ENCODE peak calls at places on chromosomes 7 and 10, in nine cellular contexts. Y is mammary epithelial cell; T is right lobe of liver; E is ovary; N is substantia nigra; P is CD4-positive, alpha-beta T cell; I is left ventricle myocardium inferior; O is upper lobe of right lung; B is uterus. J is an unnamed sample.

GRCh38 chr7:105011771-105012502 is 2.1 kb upstream of the KMT2E start:
- DNase-seq in Y (no peak), O (no peak), B (peak; percentile 42), N (no peak), P (peak; percentile 13), I (no peak), T (peak; percentile 28), E (peak; percentile 54), J (no peak)

GRCh38 chr7:55504093-55504859 is 68.0 kb downstream of the VOPP1 start:
- DNase-seq in B (no peak), T (no peak), Y (peak; percentile 51), N (no peak), P (no peak), I (no peak), E (no peak), O (no peak), J (no peak)

GRCh38 chr10:114550756-114551290 is 107.3 kb downstream of the ABLIM1 start:
- DNase-seq in P (no peak), O (no peak), Y (no peak), T (no peak), E (no peak), I (no peak), B (no peak), N (no peak), J (no peak)

GRCh38 chr10:102782698-102783540 is 39.2 kb downstream of the WBP1L start:
- DNase-seq in Y (peak; percentile 96), E (peak; percentile 80), O (peak; percentile 84), P (no peak), I (peak; percentile 77), N (no peak), B (peak; percentile 82), T (peak; percentile 70), J (no peak)

GRCh38 chr10:128570596-128570995 is 444.4 kb upstream of the MKI67 start:
- DNase-seq in T (no peak), N (no peak), O (no peak), P (no peak), Y (no peak), I (no peak), E (no peak), B (no peak), J (no peak)

GRCh38 chr10:122286872-122287271 is 15.8 kb downstream of the BTBD16 start:
- DNase-seq in Y (no peak), B (no peak), N (no peak), I (peak; percentile 36), O (no peak), T (no peak), E (no peak), P (no peak), J (peak; percentile 49)

GRCh38 chr10:21525367-21526183 is at the start of gene SKIDA1:
- DNase-seq in N (no peak), B (peak; percentile 84), P (no peak), I (peak; percentile 89), E (peak; percentile 93), Y (peak; percentile 78), O (peak; percentile 96), T (peak; percentile 90), J (peak; percentile 72)

GRCh38 chr7:66204822-66205735 is at the start of gene TPST1:
- DNase-seq in P (peak; percentile 61), E (peak; percentile 92), T (peak; percentile 88), O (peak; percentile 92), Y (peak; percentile 82), N (peak; percentile 77), B (peak; percentile 87), I (peak; percentile 87), J (peak; percentile 90)

GRCh38 chr10:79353000-79353406 is 5.7 kb downstream of the PPIF start:
- DNase-seq in P (no peak), I (no peak), N (no peak), Y (no peak), O (no peak), B (no peak), T (no peak), E (no peak), J (no peak)

GRCh38 chr10:43980715-43981114 is 332.0 kb upstream of the ZNF32 start:
- DNase-seq in N (no peak), T (no peak), I (no peak), B (no peak), O (no peak), Y (no peak), E (no peak), P (no peak), J (no peak)

GRCh38 chr7:75072978-75073282 is 672 bp downstream of the RCC1L start:
- DNase-seq in B (no peak), Y (no peak), N (no peak), T (no peak), E (no peak), O (no peak), P (no peak), I (no peak), J (no peak)

GRCh38 chr10:320787-321186 is 185.5 kb downstream of the ZMYND11 start:
- DNase-seq in O (peak; percentile 23), T (no peak), E (no peak), B (no peak), I (no peak), N (no peak), P (no peak), Y (no peak), J (no peak)

GRCh38 chr7:76338298-76339084 is 20.3 kb downstream of the YWHAG start:
- DNase-seq in O (no peak), T (no peak), P (no peak), I (no peak), N (no peak), E (no peak), Y (peak; percentile 83), B (no peak), J (no peak)

GRCh38 chr7:43077732-43078391 is 34.6 kb upstream of the HECW1 start:
- DNase-seq in B (no peak), N (no peak), O (no peak), P (no peak), Y (no peak), I (no peak), E (no peak), T (no peak), J (no peak)

GRCh38 chr10:72612203-72612826 is 13.6 kb downstream of the MICU1 start:
- DNase-seq in T (no peak), O (no peak), I (no peak), Y (no peak), P (no peak), B (no peak), N (no peak), E (no peak), J (no peak)

GRCh38 chr10:11480687-11481086 is 130.8 kb downstream of the USP6NL start:
- DNase-seq in E (no peak), Y (no peak), T (no peak), P (no peak), B (no peak), O (no peak), N (no peak), I (no peak), J (no peak)

GRCh38 chr7:55420535-55420934 is 55.4 kb downstream of the LANCL2 start:
- DNase-seq in P (no peak), I (no peak), T (no peak), Y (no peak), N (no peak), B (no peak), E (no peak), O (no peak), J (no peak)

GRCh38 chr7:104156842-104157277 is 51.0 kb downstream of the ORC5 start:
- DNase-seq in Y (peak; percentile 6), I (no peak), P (no peak), N (no peak), O (no peak), E (no peak), T (no peak), B (no peak), J (no peak)

GRCh38 chr7:29622335-29623265 is 59.0 kb downstream of the PRR15 start:
- DNase-seq in P (no peak), B (no peak), Y (peak; percentile 94), T (no peak), N (no peak), I (no peak), O (no peak), E (no peak), J (no peak)
- H3K27ac ChIP-seq in P (no peak overlapping the region), B (no peak overlapping the region), Y (peak overlapping the region; percentile 42), T (no peak overlapping the region), N (no peak overlapping the region), I (no peak overlapping the region), O (no peak overlapping the region), E (no peak overlapping the region), J (no peak overlapping the region)

GRCh38 chr10:70321897-70322890 is 38.4 kb upstream of the NPFFR1 start:
- DNase-seq in O (no peak), T (no peak), Y (no peak), E (no peak), P (no peak), N (no peak), I (no peak), B (no peak), J (no peak)

GRCh38 chr10:70319824-70320223 is 36.0 kb upstream of the NPFFR1 start:
- DNase-seq in B (no peak), N (no peak), Y (no peak), I (no peak), E (no peak), P (no peak), T (no peak), O (no peak), J (no peak)

GRCh38 chr10:70319183-70319582 is 35.4 kb upstream of the NPFFR1 start:
- DNase-seq in N (no peak), Y (no peak), O (no peak), I (no peak), E (no peak), P (no peak), B (no peak), T (no peak), J (no peak)

GRCh38 chr10:70321233-70321632 is 37.4 kb upstream of the NPFFR1 start:
- DNase-seq in O (no peak), E (no peak), B (no peak), T (no peak), Y (no peak), N (no peak), I (no peak), P (no peak), J (no peak)

GRCh38 chr10:70320751-70321150 is 36.9 kb upstream of the NPFFR1 start:
- DNase-seq in P (no peak), E (no peak), Y (no peak), B (no peak), I (no peak), N (no peak), T (no peak), O (no peak), J (no peak)
- H3K27ac ChIP-seq in P (no peak overlapping the region), E (no peak overlapping the region), Y (no peak overlapping the region), B (no peak overlapping the region), I (peak overlapping the region; percentile 57), N (no peak overlapping the region), T (no peak overlapping the region), O (no peak overlapping the region), J (peak overlapping the region; percentile 64)

DNA sequence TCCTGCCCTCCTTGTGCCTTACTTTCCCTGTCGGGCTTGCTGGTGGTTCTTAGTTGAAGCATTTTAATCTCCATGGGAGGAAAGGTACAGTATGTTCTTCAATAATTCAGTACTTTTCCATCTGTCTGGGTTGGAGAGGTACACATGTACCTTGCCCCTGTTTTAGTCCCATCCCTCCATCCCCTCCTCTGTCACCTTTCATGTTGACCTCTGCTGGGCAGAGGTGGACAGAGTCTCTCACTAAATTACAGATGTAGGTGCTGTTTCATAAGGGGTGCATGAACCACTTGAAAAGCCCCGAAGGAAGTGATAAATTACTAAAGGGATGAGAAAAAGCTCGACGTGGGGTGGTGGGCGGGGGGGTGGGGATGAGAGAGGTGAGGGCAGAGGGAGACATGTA is 5.4 kb downstream of the AGFG2 start:
- DNase-seq in T (no peak), Y (no peak), E (no peak), N (no peak), O (no peak), I (no peak), B (no peak), P (no peak), J (no peak)
- H3K27ac ChIP-seq in T (peak overlapping the region; percentile 92), Y (no peak overlapping the region), E (peak overlapping the region; percentile 86), N (peak overlapping the region; percentile 31), O (peak overlapping the region; percentile 77), I (peak overlapping the region; percentile 90), B (peak overlapping the region; percentile 90), P (peak overlapping the region; percentile 63), J (peak overlapping the region; percentile 90)

GRCh38 chr7:151506901-151507382 is 12.8 kb downstream of the RHEB start:
- DNase-seq in I (no peak), Y (peak; percentile 36), O (no peak), N (no peak), P (no peak), B (no peak), T (no peak), E (no peak), J (no peak)
- H3K27ac ChIP-seq in I (peak overlapping the region; percentile 52), Y (no peak overlapping the region), O (no peak overlapping the region), N (no peak overlapping the region), P (no peak overlapping the region), B (peak overlapping the region; percentile 3), T (no peak overlapping the region), E (no peak overlapping the region), J (no peak overlapping the region)